ENCODE peak calls at places on chromosomes 2 and 18, in five cellular contexts. One of them, this sample, is unnamed.
A peak's percentile ranks its signal among the peaks of the same experiment; 100 is the strongest.

GRCh38 chr2:50006327-50006726 is 852.0 kb upstream of the FSHR start:
- DNase-seq in T-cell: no peak
- DNase-seq in HEK293T: no peak
- DNase-seq in thyroid gland: no peak
- DNase-seq in T-helper 1 cell: no peak
- DNase-seq in this sample: no peak

GRCh38 chr2:190794466-190795184 is 86.0 kb upstream of the GLS start:
- DNase-seq in thyroid gland: no peak
- DNase-seq in T-cell: no peak
- DNase-seq in T-helper 1 cell: no peak
- DNase-seq in HEK293T: no peak
- DNase-seq in this sample: no peak

GRCh38 chr2:241035818-241036396 is 37.5 kb downstream of the SNED1 start:
- DNase-seq in thyroid gland: no peak
- DNase-seq in T-helper 1 cell: no peak
- DNase-seq in T-cell: peak; percentile 72
- DNase-seq in HEK293T: no peak
- DNase-seq in this sample: no peak

GRCh38 chr18:331231-331771 is 63.5 kb upstream of the THOC1 start:
- DNase-seq in T-helper 1 cell: no peak
- DNase-seq in HEK293T: no peak
- DNase-seq in thyroid gland: no peak
- DNase-seq in T-cell: no peak
- DNase-seq in this sample: no peak

GRCh38 chr18:25457636-25458035 is 105.7 kb upstream of the ZNF521 start:
- DNase-seq in thyroid gland: no peak
- DNase-seq in HEK293T: no peak
- DNase-seq in T-helper 1 cell: no peak
- DNase-seq in T-cell: no peak
- DNase-seq in this sample: no peak

GRCh38 chr18:9898792-9899549 is 13.2 kb downstream of the TXNDC2 start:
- DNase-seq in thyroid gland: no peak
- DNase-seq in T-helper 1 cell: no peak
- DNase-seq in HEK293T: no peak
- DNase-seq in T-cell: no peak
- DNase-seq in this sample: no peak

GRCh38 chr2:206092297-206092696 is 6.3 kb upstream of the INO80D start:
- DNase-seq in HEK293T: no peak
- DNase-seq in T-helper 1 cell: no peak
- DNase-seq in thyroid gland: no peak
- DNase-seq in T-cell: no peak
- DNase-seq in this sample: no peak

GRCh38 chr2:111029135-111029927 is 91.4 kb upstream of the BCL2L11 start:
- DNase-seq in T-helper 1 cell: no peak
- DNase-seq in HEK293T: no peak
- DNase-seq in T-cell: no peak
- DNase-seq in thyroid gland: no peak
- DNase-seq in this sample: no peak

GRCh38 chr18:37634516-37634915 is 68.9 kb upstream of the CELF4 start:
- DNase-seq in HEK293T: no peak
- DNase-seq in thyroid gland: no peak
- DNase-seq in T-helper 1 cell: no peak
- DNase-seq in T-cell: no peak
- DNase-seq in this sample: no peak

GRCh38 chr2:39359453-39360038 is 77.5 kb downstream of the MAP4K3 start:
- DNase-seq in T-cell: no peak
- DNase-seq in T-helper 1 cell: no peak
- DNase-seq in HEK293T: no peak
- DNase-seq in thyroid gland: no peak
- DNase-seq in this sample: no peak

GRCh38 chr18:75210274-75211001 is at the start of gene TSHZ1:
- DNase-seq in HEK293T: peak; percentile 42
- DNase-seq in thyroid gland: peak; percentile 74
- DNase-seq in T-helper 1 cell: no peak
- DNase-seq in T-cell: peak; percentile 61
- DNase-seq in this sample: peak; percentile 86

GRCh38 chr18:63119647-63120046 is 199.9 kb downstream of the BCL2 start:
- DNase-seq in T-helper 1 cell: no peak
- DNase-seq in thyroid gland: peak; percentile 70
- DNase-seq in T-cell: no peak
- DNase-seq in HEK293T: peak; percentile 33
- DNase-seq in this sample: peak; percentile 20

GRCh38 chr2:74587664-74588277 is 33.3 kb downstream of the DOK1 start:
- DNase-seq in HEK293T: peak; percentile 75
- DNase-seq in T-cell: peak; percentile 58
- DNase-seq in thyroid gland: peak; percentile 70
- DNase-seq in T-helper 1 cell: no peak
- DNase-seq in this sample: peak; percentile 63

GRCh38 chr2:234679766-234680687 is 183.1 kb upstream of the ARL4C start:
- DNase-seq in T-helper 1 cell: no peak
- DNase-seq in T-cell: no peak
- DNase-seq in thyroid gland: peak; percentile 21
- DNase-seq in HEK293T: no peak
- DNase-seq in this sample: no peak

GRCh38 chr2:102045697-102046096 is 53.9 kb downstream of the IL1R2 start:
- DNase-seq in T-cell: no peak
- DNase-seq in T-helper 1 cell: no peak
- DNase-seq in thyroid gland: no peak
- DNase-seq in HEK293T: no peak
- DNase-seq in this sample: no peak

GRCh38 chr2:121297217-121297830 is 12.3 kb upstream of the TFCP2L1 start:
- DNase-seq in HEK293T: peak; percentile 86
- DNase-seq in T-helper 1 cell: no peak
- DNase-seq in T-cell: no peak
- DNase-seq in thyroid gland: peak; percentile 55
- DNase-seq in this sample: no peak

GRCh38 chr2:189685540-189686229 is 11.2 kb downstream of the ANKAR start:
- DNase-seq in HEK293T: no peak
- DNase-seq in T-helper 1 cell: no peak
- DNase-seq in T-cell: no peak
- DNase-seq in thyroid gland: peak; percentile 53
- DNase-seq in this sample: no peak

GRCh38 chr18:28485210-28485801 is 308.4 kb upstream of the CDH2 start:
- DNase-seq in HEK293T: no peak
- DNase-seq in T-cell: no peak
- DNase-seq in thyroid gland: no peak
- DNase-seq in T-helper 1 cell: no peak
- DNase-seq in this sample: no peak

GRCh38 chr2:74002515-74003391 is 18.0 kb downstream of the TET3 start:
- DNase-seq in HEK293T: peak; percentile 90
- DNase-seq in T-helper 1 cell: no peak
- DNase-seq in thyroid gland: peak; percentile 85
- DNase-seq in T-cell: peak; percentile 75
- DNase-seq in this sample: peak; percentile 78

GRCh38 chr2:170576296-170576695 is 138.8 kb upstream of the SP5 start:
- DNase-seq in T-helper 1 cell: no peak
- DNase-seq in thyroid gland: no peak
- DNase-seq in T-cell: no peak
- DNase-seq in HEK293T: no peak
- DNase-seq in this sample: no peak

GRCh38 chr2:132609101-132609890 is 60.7 kb downstream of the LYPD1 start:
- DNase-seq in T-helper 1 cell: no peak
- DNase-seq in T-cell: no peak
- DNase-seq in thyroid gland: peak; percentile 58
- DNase-seq in HEK293T: no peak
- DNase-seq in this sample: peak; percentile 19

GRCh38 chr2:26770986-26771586 is 7.0 kb downstream of the SLC35F6 start:
- DNase-seq in HEK293T: no peak
- DNase-seq in T-cell: no peak
- DNase-seq in thyroid gland: peak; percentile 94
- DNase-seq in T-helper 1 cell: no peak
- DNase-seq in this sample: peak; percentile 73

GRCh38 chr2:28958689-28959088 is 22.4 kb upstream of the TOGARAM2 start:
- DNase-seq in T-cell: no peak
- DNase-seq in HEK293T: peak; percentile 73
- DNase-seq in thyroid gland: peak; percentile 77
- DNase-seq in T-helper 1 cell: no peak
- DNase-seq in this sample: peak; percentile 62

GRCh38 chr2:227881866-227882517 is 10.6 kb downstream of the DAW1 start:
- DNase-seq in T-helper 1 cell: no peak
- DNase-seq in HEK293T: no peak
- DNase-seq in T-cell: no peak
- DNase-seq in thyroid gland: peak; percentile 21
- DNase-seq in this sample: no peak

GRCh38 chr18:62098960-62099359 is 87.9 kb downstream of the PIGN start:
- DNase-seq in T-helper 1 cell: no peak
- DNase-seq in thyroid gland: no peak
- DNase-seq in T-cell: no peak
- DNase-seq in HEK293T: no peak
- DNase-seq in this sample: no peak

GRCh38 chr2:78992451-78992806 is 33.1 kb upstream of the REG3G start:
- DNase-seq in thyroid gland: peak; percentile 28
- DNase-seq in T-cell: no peak
- DNase-seq in HEK293T: peak; percentile 40
- DNase-seq in T-helper 1 cell: no peak
- DNase-seq in this sample: no peak

GRCh38 chr2:217835931-217836881 is 166.6 kb downstream of the TNS1 start:
- DNase-seq in HEK293T: no peak
- DNase-seq in T-cell: no peak
- DNase-seq in thyroid gland: no peak
- DNase-seq in T-helper 1 cell: no peak
- DNase-seq in this sample: no peak

GRCh38 chr2:164903214-164903613 is 52.1 kb downstream of the SLC38A11 start:
- DNase-seq in thyroid gland: no peak
- DNase-seq in T-helper 1 cell: no peak
- DNase-seq in T-cell: no peak
- DNase-seq in HEK293T: no peak
- DNase-seq in this sample: no peak

GRCh38 chr2:164620873-164621760 is at the start of gene GRB14:
- DNase-seq in T-cell: no peak
- DNase-seq in T-helper 1 cell: no peak
- DNase-seq in thyroid gland: peak; percentile 98
- DNase-seq in HEK293T: peak; percentile 70
- DNase-seq in this sample: peak; percentile 50

GRCh38 chr18:37567061-37567993 is 1.7 kb upstream of the CELF4 start:
- DNase-seq in T-helper 1 cell: no peak
- DNase-seq in T-cell: no peak
- DNase-seq in HEK293T: no peak
- DNase-seq in thyroid gland: no peak
- DNase-seq in this sample: no peak

GRCh38 chr2:136582631-136583205 is 182.6 kb upstream of the THSD7B start:
- DNase-seq in HEK293T: peak; percentile 24
- DNase-seq in T-helper 1 cell: no peak
- DNase-seq in thyroid gland: peak; percentile 5
- DNase-seq in T-cell: no peak
- DNase-seq in this sample: peak; percentile 28

GRCh38 chr18:79616651-79617518 is 62.7 kb upstream of the CTDP1 start:
- DNase-seq in HEK293T: no peak
- DNase-seq in T-helper 1 cell: no peak
- DNase-seq in thyroid gland: no peak
- DNase-seq in T-cell: no peak
- DNase-seq in this sample: no peak

GRCh38 chr18:48958951-48959350 is 8.2 kb upstream of the SMAD7 start:
- DNase-seq in HEK293T: no peak
- DNase-seq in thyroid gland: no peak
- DNase-seq in T-helper 1 cell: no peak
- DNase-seq in T-cell: no peak
- DNase-seq in this sample: no peak

GRCh38 chr2:129977986-129978385 is 1.5 kb upstream of the RAB6C start:
- DNase-seq in T-cell: no peak
- DNase-seq in HEK293T: no peak
- DNase-seq in thyroid gland: no peak
- DNase-seq in T-helper 1 cell: no peak
- DNase-seq in this sample: no peak

GRCh38 chr2:217399288-217399687 is 539.4 kb upstream of the TNP1 start:
- DNase-seq in HEK293T: no peak
- DNase-seq in thyroid gland: no peak
- DNase-seq in T-helper 1 cell: no peak
- DNase-seq in T-cell: no peak
- DNase-seq in this sample: no peak

GRCh38 chr2:219030177-219030940 is 11.0 kb downstream of the CFAP65 start:
- DNase-seq in thyroid gland: no peak
- DNase-seq in T-helper 1 cell: no peak
- DNase-seq in T-cell: no peak
- DNase-seq in HEK293T: no peak
- DNase-seq in this sample: no peak

GRCh38 chr2:15808980-15809379 is 131.4 kb upstream of the MYCN start:
- DNase-seq in thyroid gland: no peak
- DNase-seq in T-cell: no peak
- DNase-seq in HEK293T: no peak
- DNase-seq in T-helper 1 cell: no peak
- DNase-seq in this sample: no peak

GRCh38 chr2:149483004-149483605 is 104.5 kb downstream of the MMADHC start:
- DNase-seq in T-cell: no peak
- DNase-seq in thyroid gland: no peak
- DNase-seq in T-helper 1 cell: no peak
- DNase-seq in HEK293T: no peak
- DNase-seq in this sample: no peak

GRCh38 chr2:156670104-156670503 is 233.9 kb downstream of the GPD2 start:
- DNase-seq in T-cell: no peak
- DNase-seq in T-helper 1 cell: no peak
- DNase-seq in HEK293T: no peak
- DNase-seq in thyroid gland: no peak
- DNase-seq in this sample: no peak

GRCh38 chr2:217937446-217937845 is 65.3 kb downstream of the TNS1 start:
- DNase-seq in HEK293T: no peak
- DNase-seq in thyroid gland: peak; percentile 63
- DNase-seq in T-helper 1 cell: no peak
- DNase-seq in T-cell: no peak
- DNase-seq in this sample: no peak

This sample was measured in prostate gland.